ENCODE peak calls at places on chromosome 5, in ten cellular contexts. T is T-cell; R is CD8-positive, alpha-beta memory T cell; C is T-helper 2 cell; P is HL-60; S is caudate nucleus; J is CD4-positive, CD25-positive, alpha-beta regulatory T cell; H is bronchial epithelial cell; D is heart left ventricle; N is ureter. W is an unnamed sample.

GRCh38 chr5:7576023-7576715 is 180.2 kb downstream of the ADCY2 start:
- DNase-seq in H (no peak), N (no peak), T (no peak), P (no peak), C (no peak), D (no peak), J (no peak), S (peak; percentile 27), R (no peak), W (no peak)

GRCh38 chr5:168364738-168365550 is 73.5 kb downstream of the WWC1 start:
- DNase-seq in S (no peak), J (no peak), H (peak; percentile 74), D (no peak), P (no peak), C (no peak), R (no peak), T (no peak), N (no peak), W (no peak)

GRCh38 chr5:90709323-90710148 is 150.9 kb downstream of the ADGRV1 start:
- DNase-seq in C (no peak), P (no peak), T (no peak), S (no peak), H (peak; percentile 47), N (no peak), D (peak; percentile 21), R (no peak), J (no peak), W (no peak)

GRCh38 chr5:78793907-78794687 is 145.5 kb upstream of the LHFPL2 start:
- DNase-seq in T (no peak), D (no peak), S (no peak), N (no peak), P (no peak), R (no peak), C (no peak), J (no peak), H (no peak), W (no peak)

GRCh38 chr5:151688406-151688805 is 1.7 kb upstream of the SPARC start:
- DNase-seq in R (no peak), S (no peak), T (no peak), H (no peak), C (no peak), N (no peak), J (no peak), P (no peak), D (no peak), W (no peak)

GRCh38 chr5:157189223-157189622 is 8.6 kb downstream of the ITK start:
- DNase-seq in R (no peak), T (no peak), P (no peak), H (no peak), D (no peak), N (no peak), J (no peak), C (peak; percentile 66), S (no peak), W (no peak)

GRCh38 chr5:96023518-96023917 is 61.9 kb upstream of the ELL2 start:
- DNase-seq in H (peak; percentile 76), N (no peak), S (no peak), R (no peak), T (no peak), J (no peak), D (no peak), C (no peak), P (no peak), W (no peak)

GRCh38 chr5:57394421-57395210 is 88.0 kb downstream of the ACTBL2 start:
- DNase-seq in T (no peak), H (no peak), D (no peak), N (no peak), C (no peak), P (no peak), S (no peak), J (no peak), R (no peak), W (no peak)

GRCh38 chr5:135245521-135246499 is 153.2 kb downstream of the MACROH2A1 start:
- DNase-seq in S (no peak), P (peak; percentile 49), N (peak; percentile 41), R (no peak), D (no peak), J (no peak), C (no peak), T (no peak), H (peak; percentile 85), W (peak; percentile 51)

GRCh38 chr5:138966236-138966985 is 91.3 kb upstream of the LRRTM2 start:
- DNase-seq in S (no peak), J (no peak), R (no peak), H (peak; percentile 19), T (no peak), N (no peak), P (no peak), D (no peak), C (no peak), W (no peak)

GRCh38 chr5:168647083-168647482 is 67.9 kb upstream of the PANK3 start:
- DNase-seq in R (no peak), C (no peak), J (no peak), H (peak; percentile 99), P (peak; percentile 0), N (no peak), T (no peak), D (no peak), S (no peak), W (no peak)